ENCODE peak calls at places on chromosome 2, in six cellular contexts. S is HCT116, M is GM12878, I is HepG2, P is breast epithelium, W is spleen. J is an unnamed sample.

GRCh38 chr2:240820014-240820606 is at the start of gene KIF1A:
- DNase-seq in S (no peak), M (no peak), I (no peak), P (no peak), W (peak), J (peak)

GRCh38 chr2:21175895-21176646 is 52.3 kb downstream of the TDRD15 start:
- DNase-seq in S (no peak), M (no peak), I (peak), P (no peak), W (no peak), J (no peak)

GRCh38 chr2:28378679-28379392 is 13.8 kb upstream of the FOSL2 start:
- DNase-seq in S (no peak), M (no peak), I (no peak), P (no peak), W (no peak), J (no peak)

GRCh38 chr2:205060269-205060668 is 515.0 kb downstream of the PARD3B start:
- DNase-seq in S (no peak), M (no peak), I (no peak), P (no peak), W (no peak), J (no peak)

GRCh38 chr2:174446531-174446930 is 40.3 kb downstream of the GPR155 start:
- DNase-seq in S (no peak), M (no peak), I (no peak), P (no peak), W (no peak), J (no peak)

GRCh38 chr2:205714789-205715411 is 32.6 kb downstream of the NRP2 start:
- DNase-seq in S (no peak), M (no peak), I (no peak), P (no peak), W (no peak), J (no peak)

GRCh38 chr2:28253543-28253942 is 139.1 kb upstream of the FOSL2 start:
- DNase-seq in S (no peak), M (no peak), I (no peak), P (no peak), W (no peak), J (no peak)

GRCh38 chr2:234427081-234428058 is 69.5 kb downstream of the ARL4C start:
- DNase-seq in S (no peak), M (no peak), I (no peak), P (peak), W (no peak), J (no peak)

GRCh38 chr2:133139847-133140533 is 428.3 kb downstream of the NCKAP5 start:
- DNase-seq in S (no peak), M (no peak), I (no peak), P (no peak), W (no peak), J (no peak)

GRCh38 chr2:55518846-55519167 is 711 bp upstream of the CFAP36 start:
- DNase-seq in S (no peak), M (no peak), I (peak), P (no peak), W (no peak), J (no peak)

GRCh38 chr2:8049111-8049720 is 632.6 kb upstream of the ID2 start:
- DNase-seq in S (no peak), M (no peak), I (no peak), P (no peak), W (no peak), J (no peak)

GRCh38 chr2:221810216-221810615 is 238.1 kb upstream of the EPHA4 start:
- DNase-seq in S (no peak), M (no peak), I (no peak), P (no peak), W (no peak), J (no peak)

GRCh38 chr2:33877348-33878016 is 278.4 kb upstream of the FAM98A start:
- DNase-seq in S (no peak), M (no peak), I (no peak), P (no peak), W (no peak), J (no peak)

GRCh38 chr2:147567131-147567530 is 277.7 kb upstream of the ACVR2A start:
- DNase-seq in S (no peak), M (no peak), I (no peak), P (no peak), W (no peak), J (no peak)

GRCh38 chr2:75353131-75353530 is 153.8 kb upstream of the TACR1 start:
- DNase-seq in S (no peak), M (no peak), I (no peak), P (no peak), W (no peak), J (no peak)

GRCh38 chr2:26172189-26172865 is 561 bp upstream of the GAREM2 start:
- DNase-seq in S (no peak), M (no peak), I (no peak), P (no peak), W (no peak), J (no peak)

GRCh38 chr2:215658635-215659305 is 222.9 kb upstream of the FN1 start:
- DNase-seq in S (no peak), M (no peak), I (no peak), P (no peak), W (no peak), J (no peak)

GRCh38 chr2:237298323-237299118 is 115.4 kb downstream of the COL6A3 start:
- DNase-seq in S (peak), M (no peak), I (peak), P (no peak), W (no peak), J (peak)

GRCh38 chr2:31079665-31080064 is 58.6 kb downstream of the GALNT14 start:
- DNase-seq in S (no peak), M (no peak), I (peak), P (no peak), W (no peak), J (no peak)

GRCh38 chr2:20585710-20586378 is 65.1 kb downstream of the HS1BP3 start:
- DNase-seq in S (no peak), M (no peak), I (no peak), P (no peak), W (peak), J (no peak)

GRCh38 chr2:28624798-28625701 is 126.6 kb upstream of the PPP1CB start:
- DNase-seq in S (no peak), M (peak), I (peak), P (peak), W (peak), J (no peak)

GRCh38 chr2:207046642-207047213 is 107.4 kb downstream of the CPO start:
- DNase-seq in S (no peak), M (no peak), I (no peak), P (no peak), W (no peak), J (no peak)

GRCh38 chr2:206962966-206963365 is 23.6 kb downstream of the CPO start:
- DNase-seq in S (no peak), M (no peak), I (no peak), P (no peak), W (no peak), J (peak)

GRCh38 chr2:66432801-66433694 is 1.9 kb upstream of the MEIS1 start:
- DNase-seq in S (no peak), M (no peak), I (peak), P (peak), W (peak), J (peak)

GRCh38 chr2:16908671-16909070 is 243.0 kb upstream of the CYRIA start:
- DNase-seq in S (no peak), M (no peak), I (no peak), P (no peak), W (no peak), J (no peak)

GRCh38 chr2:9256570-9257043 is 50.0 kb downstream of the ASAP2 start:
- DNase-seq in S (no peak), M (no peak), I (no peak), P (no peak), W (no peak), J (no peak)

GRCh38 chr2:12363569-12363968 is 353.2 kb upstream of the TRIB2 start:
- DNase-seq in S (no peak), M (no peak), I (no peak), P (no peak), W (no peak), J (no peak)

GRCh38 chr2:23940976-23941605 is 828 bp downstream of the UBXN2A start:
- DNase-seq in S (no peak), M (peak), I (peak), P (no peak), W (no peak), J (no peak)

GRCh38 chr2:88181511-88181910 is 11.4 kb downstream of the THNSL2 start:
- DNase-seq in S (no peak), M (no peak), I (no peak), P (no peak), W (no peak), J (no peak)

GRCh38 chr2:74110537-74110936 is 37.2 kb downstream of the BOLA3 start:
- DNase-seq in S (no peak), M (no peak), I (no peak), P (no peak), W (no peak), J (no peak)

GRCh38 chr2:234881413-234882241 is 70.2 kb upstream of the SH3BP4 start:
- DNase-seq in S (peak), M (no peak), I (peak), P (peak), W (no peak), J (peak)

GRCh38 chr2:48412409-48413259 is 117.3 kb upstream of the STON1 start:
- DNase-seq in S (no peak), M (no peak), I (no peak), P (no peak), W (no peak), J (no peak)

GRCh38 chr2:203811491-203812221 is 55.9 kb upstream of the CTLA4 start:
- DNase-seq in S (peak), M (no peak), I (peak), P (no peak), W (peak), J (no peak)
- TF ChIP-seq POLR2A in S (no peak), M (no peak), I (no peak), P (no peak), W (no peak), J (no peak)

GRCh38 chr2:111897924-111898702 is at the start of gene MERTK:
- DNase-seq in S (peak), M (no peak), I (peak), P (peak), W (peak), J (peak)
- TF ChIP-seq CTCF in S (peak), M (peak), I (peak), P (peak), W (peak), J (peak)

GRCh38 chr2:115122701-115123100 is 680.3 kb downstream of the DPP10 start:
- DNase-seq in S (no peak), M (no peak), I (no peak), P (no peak), W (no peak), J (no peak)

GRCh38 chr2:115124817-115125216 is 682.4 kb downstream of the DPP10 start:
- DNase-seq in S (no peak), M (no peak), I (no peak), P (no peak), W (no peak), J (no peak)

GRCh38 chr2:115118306-115118705 is 675.9 kb downstream of the DPP10 start:
- DNase-seq in S (no peak), M (no peak), I (no peak), P (no peak), W (no peak), J (no peak)

GRCh38 chr2:115115135-115115534 is 672.7 kb downstream of the DPP10 start:
- DNase-seq in S (no peak), M (no peak), I (no peak), P (no peak), W (no peak), J (no peak)

GRCh38 chr2:115119086-115119485 is 676.6 kb downstream of the DPP10 start:
- DNase-seq in S (no peak), M (no peak), I (no peak), P (no peak), W (no peak), J (no peak)
- TF ChIP-seq POLR2AphosphoS5 in S (no peak), M (no peak), I (no peak), P (no peak), W (no peak), J (no peak)

DNA sequence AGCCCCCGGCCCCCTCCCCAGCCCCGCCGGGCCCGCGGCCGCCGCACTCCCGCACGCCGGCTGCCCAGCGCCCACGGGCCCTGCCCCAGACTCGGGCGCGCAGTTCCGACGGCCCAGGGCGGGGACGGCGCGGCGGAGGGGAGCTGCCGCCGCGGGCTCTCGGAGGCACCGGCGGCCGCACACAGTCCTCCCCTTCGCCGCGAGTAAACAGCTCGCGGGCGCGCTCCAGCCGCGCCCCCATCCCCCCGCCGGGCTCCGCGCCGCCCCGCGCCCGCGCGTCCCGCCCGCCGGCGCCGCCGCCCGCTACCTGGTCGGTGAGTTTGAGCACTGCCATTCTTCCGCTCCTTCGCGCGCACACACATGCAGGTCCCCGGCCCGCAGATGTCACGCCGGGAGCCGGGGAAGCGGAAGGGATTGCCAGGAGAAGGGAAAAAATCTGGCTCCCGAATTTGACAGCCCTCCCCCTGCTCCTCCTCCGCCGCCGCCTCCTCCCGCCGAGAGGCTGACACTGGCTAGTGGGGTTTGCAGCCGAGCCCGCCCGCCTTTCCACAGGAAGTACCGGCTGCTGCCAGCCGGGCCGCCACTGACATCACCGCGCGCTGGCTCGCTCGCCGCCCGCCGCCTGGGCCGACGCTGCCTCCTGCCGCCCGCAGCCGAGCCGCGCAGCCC is at the start of gene ANKRD44:
- DNase-seq in S (peak), M (no peak), I (peak), P (peak), W (peak), J (peak)
- TF ChIP-seq POLR2A in S (no peak), M (peak), I (no peak), P (no peak), W (no peak), J (peak)

DNA sequence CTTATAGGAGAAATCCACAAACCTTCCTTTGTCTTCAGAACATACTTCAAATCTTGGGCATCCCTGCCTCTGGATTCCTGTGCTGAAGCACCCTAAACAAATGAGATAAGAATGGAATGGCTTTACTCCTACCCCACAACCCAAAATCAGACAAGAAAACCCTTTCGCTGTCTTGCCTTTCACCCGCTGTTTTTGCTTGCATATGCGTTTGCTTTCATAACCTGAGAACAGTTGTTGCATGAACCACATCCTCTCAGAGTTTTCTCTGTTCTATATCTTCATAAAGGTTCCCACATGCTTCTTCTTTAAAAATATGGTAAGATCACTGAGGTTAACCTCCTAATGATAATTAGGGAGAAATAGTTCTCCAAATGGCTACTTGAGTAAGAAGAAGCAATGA is 132.1 kb upstream of the MAP3K20 start:
- DNase-seq in S (no peak), M (no peak), I (no peak), P (no peak), W (no peak), J (no peak)
- TF ChIP-seq CTCF in S (no peak), M (no peak), I (no peak), P (no peak), W (no peak), J (no peak)